ENCODE peak calls at places on chromosomes 7 and 10, in seven cellular contexts. Q, D, L, J, Z, X and M are unnamed samples.

GRCh38 chr10:109018892-109019507 is 904.3 kb downstream of the XPNPEP1 start:
- DNase-seq in Q (peak), D (no peak), L (peak), J (no peak), Z (peak), X (no peak), M (peak)

GRCh38 chr7:105014725-105015630 is 973 bp downstream of the KMT2E start:
- DNase-seq in Q (peak), D (peak), L (peak), J (peak), Z (peak), X (peak), M (peak)

GRCh38 chr10:74208081-74208480 is 57.1 kb downstream of the ADK start:
- DNase-seq in Q (no peak), D (peak), L (no peak), J (peak), Z (peak), X (no peak), M (no peak)

GRCh38 chr7:55569269-55569663 is 3.0 kb downstream of the VOPP1 start:
- DNase-seq in Q (no peak), D (no peak), L (no peak), J (no peak), Z (no peak), X (no peak), M (peak)

GRCh38 chr10:77296534-77297369 is 340.9 kb downstream of the KCNMA1 start:
- DNase-seq in Q (no peak), D (peak), L (no peak), J (no peak), Z (no peak), X (no peak), M (no peak)

GRCh38 chr7:139620676-139621344 is 97.3 kb downstream of the CLEC2L start:
- DNase-seq in Q (peak), D (peak), L (peak), J (peak), Z (peak), X (peak), M (peak)

GRCh38 chr7:94511763-94512162 is 2.2 kb downstream of the CASD1 start:
- DNase-seq in Q (peak), D (no peak), L (no peak), J (no peak), Z (peak), X (no peak), M (no peak)

GRCh38 chr10:124679401-124679800 is 64.8 kb downstream of the FAM53B start:
- DNase-seq in Q (no peak), D (no peak), L (no peak), J (no peak), Z (no peak), X (no peak), M (no peak)

GRCh38 chr10:100705139-100705538 is 40.2 kb upstream of the PAX2 start:
- DNase-seq in Q (no peak), D (no peak), L (no peak), J (no peak), Z (no peak), X (no peak), M (no peak)

DNA sequence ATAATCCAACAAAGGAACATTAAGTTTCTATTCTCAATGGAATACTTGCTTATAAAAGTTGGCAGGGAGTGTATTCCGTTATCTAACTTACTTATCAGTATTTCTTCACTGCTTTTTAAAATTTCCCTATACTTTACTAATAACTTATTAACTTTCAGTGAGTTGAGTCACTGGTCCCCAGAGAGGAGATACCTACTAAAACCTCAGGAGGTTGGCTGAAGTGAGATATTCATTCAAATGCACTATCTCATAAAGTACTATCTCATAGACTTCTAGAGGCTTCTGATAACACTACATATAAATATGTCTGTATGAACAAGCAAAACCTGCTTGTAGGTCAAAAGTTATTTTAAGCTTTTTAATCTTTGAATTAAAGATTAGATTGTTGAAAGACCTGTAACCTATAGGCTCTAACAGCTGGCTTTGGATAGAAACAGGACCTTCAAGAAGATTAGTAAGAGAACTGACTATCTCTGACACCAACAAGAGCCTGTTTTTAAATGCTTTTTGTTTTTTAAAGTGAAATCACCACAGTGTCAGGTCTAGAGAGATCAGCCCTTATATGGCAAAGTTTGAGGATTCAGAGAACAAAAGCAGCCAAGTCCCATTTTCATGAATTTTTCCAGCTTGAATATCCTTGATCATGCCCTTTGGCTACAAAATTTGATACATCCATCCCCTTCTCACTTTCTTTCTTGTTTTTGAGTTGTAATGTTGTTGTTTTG is 242.1 kb downstream of the ARL4A start:
- DNase-seq in Q (no peak), D (no peak), L (no peak), J (no peak), Z (no peak), X (no peak), M (no peak)
- H2AFZ ChIP-seq in Q (no peak), D (no peak), L (no peak), J (no peak), Z (no peak), X (no peak), M (no peak)

GRCh38 chr10:103947799-103948198 is 19.1 kb upstream of the SLK start:
- DNase-seq in Q (no peak), D (no peak), L (no peak), J (no peak), Z (no peak), X (no peak), M (no peak)

GRCh38 chr10:103941801-103942200 is 23.8 kb upstream of the STN1 start:
- DNase-seq in Q (peak), D (no peak), L (no peak), J (no peak), Z (no peak), X (no peak), M (no peak)

GRCh38 chr10:103939498-103939897 is 21.5 kb upstream of the STN1 start:
- DNase-seq in Q (no peak), D (no peak), L (no peak), J (no peak), Z (no peak), X (no peak), M (no peak)

DNA sequence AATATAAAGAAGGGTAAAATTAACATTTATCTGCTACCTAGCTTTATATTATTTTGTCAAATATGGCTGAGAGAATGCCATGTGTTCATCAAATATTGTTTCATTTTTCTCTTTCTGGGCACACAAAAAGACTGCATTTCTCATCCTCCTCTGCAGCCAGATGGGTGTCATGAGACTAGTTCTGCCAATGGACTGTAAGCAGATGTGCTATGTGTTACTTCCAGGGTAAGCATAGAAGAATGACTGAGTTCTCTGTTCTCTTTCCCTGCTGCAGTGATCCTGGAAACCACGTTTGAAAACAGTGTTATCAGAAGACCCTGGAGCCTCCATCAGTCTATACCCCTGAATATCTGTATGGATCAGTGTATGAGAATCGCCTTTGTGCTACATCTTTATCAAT is 24.1 kb upstream of the SLK start:
- DNase-seq in Q (no peak), D (no peak), L (no peak), J (no peak), Z (no peak), X (no peak), M (no peak)
- H2AFZ ChIP-seq in Q (peak), D (peak), L (no peak), J (no peak), Z (no peak), X (no peak), M (no peak)

GRCh38 chr7:25753837-25754236 is 398.2 kb upstream of the NFE2L3 start:
- DNase-seq in Q (no peak), D (no peak), L (no peak), J (no peak), Z (no peak), X (no peak), M (no peak)

GRCh38 chr7:25754333-25754732 is 397.7 kb upstream of the NFE2L3 start:
- DNase-seq in Q (no peak), D (no peak), L (no peak), J (no peak), Z (no peak), X (no peak), M (no peak)

GRCh38 chr7:25752169-25752568 is 399.8 kb upstream of the NFE2L3 start:
- DNase-seq in Q (no peak), D (no peak), L (no peak), J (no peak), Z (no peak), X (no peak), M (no peak)

GRCh38 chr7:25754751-25755150 is 397.2 kb upstream of the NFE2L3 start:
- DNase-seq in Q (no peak), D (no peak), L (no peak), J (no peak), Z (no peak), X (no peak), M (no peak)

GRCh38 chr7:25752967-25753791 is 398.8 kb upstream of the NFE2L3 start:
- DNase-seq in Q (peak), D (peak), L (no peak), J (peak), Z (peak), X (no peak), M (no peak)
- H2AFZ ChIP-seq in Q (peak), D (no peak), L (no peak), J (no peak), Z (no peak), X (no peak), M (no peak)

GRCh38 chr10:18290651-18291313 is 150.6 kb downstream of the CACNB2 start:
- DNase-seq in Q (no peak), D (peak), L (no peak), J (no peak), Z (no peak), X (no peak), M (no peak)
- H2AFZ ChIP-seq in Q (no peak), D (no peak), L (no peak), J (no peak), Z (no peak), X (no peak), M (no peak)